ENCODE peak calls at places on chromosome 7, in ten cellular contexts. X, I, J, O, M, D, Z, G, A and T are unnamed samples.

GRCh38 chr7:21256310-21256877 is 171.5 kb upstream of the SP4 start:
- DNase-seq in J (no peak), G (no peak), X (peak), M (no peak), O (peak), D (no peak), I (no peak), A (peak), Z (peak), T (peak)

GRCh38 chr7:75869776-75870379 is 9.0 kb upstream of the RHBDD2 start:
- DNase-seq in A (no peak), J (no peak), O (no peak), D (no peak), Z (no peak), G (no peak), X (peak), I (no peak), M (peak), T (no peak)

GRCh38 chr7:11753441-11753840 is 78.6 kb downstream of the THSD7A start:
- DNase-seq in G (no peak), I (no peak), Z (no peak), D (no peak), A (no peak), J (no peak), M (no peak), X (no peak), O (no peak), T (no peak)

GRCh38 chr7:123748171-123748733 is 551 bp downstream of the WASL start:
- DNase-seq in G (peak), M (peak), D (peak), A (no peak), Z (no peak), J (no peak), O (peak), X (peak), I (peak), T (no peak)

GRCh38 chr7:116122972-116123595 is 87.3 kb upstream of the TES start:
- DNase-seq in Z (no peak), O (no peak), A (peak), M (no peak), G (no peak), J (peak), D (peak), X (peak), I (no peak), T (no peak)

GRCh38 chr7:75776295-75776971 is 4.4 kb upstream of the CCL26 start:
- DNase-seq in Z (peak), O (peak), D (no peak), I (no peak), M (peak), X (peak), J (peak), G (no peak), A (no peak), T (no peak)

GRCh38 chr7:82805527-82805960 is 357.1 kb downstream of the PCLO start:
- DNase-seq in A (peak), D (no peak), X (peak), I (no peak), G (no peak), O (no peak), M (no peak), Z (no peak), J (peak), T (peak)

GRCh38 chr7:10122573-10123100 is 851.0 kb upstream of the PHF14 start:
- DNase-seq in M (no peak), Z (no peak), O (no peak), A (no peak), G (peak), X (no peak), D (no peak), I (no peak), J (no peak), T (no peak)

GRCh38 chr7:114689391-114689790 is 232.5 kb upstream of the MDFIC start:
- DNase-seq in A (no peak), Z (no peak), J (no peak), I (no peak), X (no peak), D (peak), O (no peak), G (no peak), M (no peak), T (no peak)

GRCh38 chr7:1899201-1899600 is 229.1 kb downstream of the ELFN1 start:
- DNase-seq in O (no peak), D (no peak), A (peak), M (no peak), I (no peak), G (no peak), J (peak), Z (no peak), X (peak), T (no peak)

GRCh38 chr7:144606231-144606630 is 202.7 kb upstream of the NOBOX start:
- DNase-seq in O (no peak), G (no peak), A (no peak), Z (no peak), D (no peak), X (no peak), I (no peak), M (no peak), J (no peak), T (no peak)

GRCh38 chr7:66047426-66047825 is 28.2 kb upstream of the ASL start:
- DNase-seq in O (no peak), I (no peak), M (no peak), Z (no peak), A (peak), X (peak), J (peak), D (no peak), G (no peak), T (no peak)

GRCh38 chr7:127885843-127886242 is 145.4 kb downstream of the LRRC4 start:
- DNase-seq in X (peak), A (no peak), D (no peak), O (no peak), Z (no peak), I (no peak), J (no peak), M (no peak), G (no peak), T (no peak)

GRCh38 chr7:134443396-134444070 is 15.4 kb downstream of the AKR1B1 start:
- DNase-seq in Z (no peak), J (no peak), G (no peak), D (no peak), X (no peak), A (no peak), O (no peak), M (no peak), I (no peak), T (no peak)

GRCh38 chr7:63067897-63068585 is 930.6 kb upstream of the ZNF722 start:
- DNase-seq in J (no peak), X (no peak), A (no peak), M (no peak), I (no peak), Z (no peak), O (no peak), G (peak), D (no peak), T (no peak)

GRCh38 chr7:48213226-48213625 is 42.0 kb downstream of the ABCA13 start:
- DNase-seq in M (no peak), D (no peak), X (peak), Z (no peak), G (no peak), A (no peak), J (no peak), I (no peak), O (no peak), T (no peak)

GRCh38 chr7:12729112-12729511 is 41.7 kb downstream of the ARL4A start:
- DNase-seq in I (peak), A (no peak), D (peak), G (peak), Z (no peak), O (no peak), J (no peak), X (peak), M (no peak), T (peak)

GRCh38 chr7:34191766-34192550 is 286.6 kb downstream of the BMPER start:
- DNase-seq in I (no peak), D (no peak), G (no peak), A (no peak), Z (no peak), J (no peak), O (no peak), X (no peak), M (no peak), T (no peak)

GRCh38 chr7:158827411-158828342 is 1.6 kb downstream of the ESYT2 start:
- DNase-seq in M (peak), D (no peak), A (no peak), G (no peak), I (no peak), J (no peak), Z (no peak), O (no peak), X (peak), T (no peak)

GRCh38 chr7:124764847-124765400 is 668 bp downstream of the GPR37 start:
- DNase-seq in O (no peak), D (peak), A (no peak), G (no peak), J (no peak), X (peak), Z (no peak), I (no peak), M (peak), T (no peak)